ENCODE peak calls at places on chromosomes 4 and X, in five cellular contexts. H is IMR-90, S is neuronal stem cell, W is mesendoderm, Q is H9. N is an unnamed sample.

GRCh38 chr4:168639914-168640313 is 143.1 kb downstream of the PALLD start:
- DNase-seq in S (no peak), W (no peak), H (no peak), Q (no peak), N (no peak)

GRCh38 chr4:175373031-175373430 is 439.0 kb downstream of the GPM6A start:
- DNase-seq in H (peak), S (no peak), W (no peak), Q (no peak), N (no peak)

GRCh38 chrX:20479896-20480295 is 213.2 kb upstream of the RPS6KA3 start:
- DNase-seq in W (no peak), H (no peak), S (no peak), Q (no peak), N (no peak)

GRCh38 chrX:353566-354535 is 32.9 kb downstream of the PPP2R3B start:
- DNase-seq in W (no peak), Q (no peak), S (no peak), H (no peak), N (no peak)

GRCh38 chr4:134622194-134622593 is 420.6 kb upstream of the PABPC4L start:
- DNase-seq in S (no peak), H (no peak), W (no peak), Q (no peak), N (no peak)

GRCh38 chrX:45850197-45850774 is 649.6 kb upstream of the DIPK2B start:
- DNase-seq in Q (peak), W (peak), H (no peak), S (no peak), N (peak)

GRCh38 chrX:136251042-136251991 is at the start of gene MAP7D3:
- DNase-seq in S (peak), Q (peak), W (peak), H (peak), N (peak)

GRCh38 chrX:130264573-130264972 is 4.1 kb downstream of the ZNF280C start:
- DNase-seq in Q (no peak), S (no peak), H (peak), W (no peak), N (no peak)

GRCh38 chrX:130704053-130705038 is 198.7 kb downstream of the ENOX2 start:
- DNase-seq in W (no peak), H (peak), S (no peak), Q (no peak), N (no peak)

GRCh38 chr4:133565379-133565778 is 416.3 kb downstream of the PCDH10 start:
- DNase-seq in W (no peak), S (no peak), Q (no peak), H (peak), N (no peak)

GRCh38 chrX:101658661-101659477 is 781 bp downstream of the ARMCX2 start:
- DNase-seq in H (peak), W (peak), Q (peak), S (peak), N (no peak)

GRCh38 chr4:110636231-110636676 is 13.4 kb upstream of the PITX2 start:
- DNase-seq in H (no peak), S (no peak), Q (no peak), W (peak), N (no peak)

GRCh38 chr4:89298160-89298559 is 9.4 kb downstream of the GPRIN3 start:
- DNase-seq in W (no peak), Q (no peak), S (no peak), H (no peak), N (no peak)

GRCh38 chr4:24395937-24396336 is 188.4 kb downstream of the DHX15 start:
- DNase-seq in H (no peak), W (no peak), Q (peak), S (no peak), N (peak)

GRCh38 chr4:138178566-138178965 is 63.6 kb downstream of the SLC7A11 start:
- DNase-seq in S (no peak), W (no peak), Q (no peak), H (peak), N (no peak)

GRCh38 chrX:50813843-50814661 is at the start of gene SHROOM4:
- DNase-seq in Q (peak), W (peak), S (peak), H (peak), N (peak)

GRCh38 chr4:41057456-41057855 is 156.9 kb downstream of the APBB2 start:
- DNase-seq in H (peak), W (no peak), Q (no peak), S (no peak), N (no peak)

GRCh38 chr4:176261481-176261880 is 7.5 kb downstream of the ASB5 start:
- DNase-seq in W (no peak), Q (no peak), H (peak), S (no peak), N (peak)

GRCh38 chr4:170242471-170242870 is 152.7 kb upstream of the AADAT start:
- DNase-seq in S (no peak), H (no peak), W (no peak), Q (no peak), N (no peak)

GRCh38 chr4:173318648-173319211 is 15.4 kb downstream of the HMGB2 start:
- DNase-seq in Q (no peak), S (no peak), W (peak), H (peak), N (no peak)

GRCh38 chr4:73831569-73831968 is 4.9 kb upstream of the CXCL6 start:
- DNase-seq in W (no peak), Q (no peak), H (no peak), S (no peak), N (no peak)

GRCh38 chrX:24372021-24372763 is 11.8 kb downstream of the SUPT20HL1 start:
- DNase-seq in W (peak), S (peak), H (no peak), Q (no peak), N (no peak)

GRCh38 chr4:106315476-106315967 is 487 bp downstream of the TBCK start:
- DNase-seq in W (no peak), Q (no peak), H (peak), S (no peak), N (peak)

GRCh38 chr4:65401083-65401482 is 269.2 kb downstream of the EPHA5 start:
- DNase-seq in Q (no peak), W (no peak), S (no peak), H (no peak), N (no peak)

GRCh38 chrX:81900522-81900921 is 698.6 kb downstream of the SH3BGRL start:
- DNase-seq in H (no peak), W (no peak), S (no peak), Q (no peak), N (no peak)

GRCh38 chrX:106692425-106693075 is 34.0 kb upstream of the RNF128 start:
- DNase-seq in Q (no peak), H (no peak), S (no peak), W (no peak), N (no peak)

GRCh38 chr4:138979742-138980141 is 35.8 kb upstream of the NOCT start:
- DNase-seq in W (no peak), H (no peak), S (no peak), Q (no peak), N (no peak)

GRCh38 chrX:150903110-150903508 is 4.6 kb upstream of the CD99L2 start:
- DNase-seq in W (peak), S (no peak), Q (peak), H (no peak), N (no peak)

GRCh38 chr4:120829113-120829831 is 93.3 kb downstream of the PRDM5 start:
- DNase-seq in W (no peak), H (peak), Q (no peak), S (no peak), N (no peak)

GRCh38 chr4:145920205-145920604 is 18.4 kb downstream of the ZNF827 start:
- DNase-seq in H (peak), Q (no peak), S (no peak), W (no peak), N (no peak)

GRCh38 chr4:64713256-64713840 is 304.1 kb upstream of the TECRL start:
- DNase-seq in Q (no peak), W (peak), S (no peak), H (peak), N (no peak)

GRCh38 chr4:98749206-98749605 is 90.8 kb upstream of the TSPAN5 start:
- DNase-seq in H (no peak), S (no peak), W (no peak), Q (no peak), N (no peak)

GRCh38 chrX:153723351-153724251 is 586 bp downstream of the BCAP31 start:
- DNase-seq in Q (peak), S (peak), W (peak), H (peak), N (no peak)

GRCh38 chrX:153725039-153725831 is 579 bp downstream of the ABCD1 start:
- DNase-seq in W (peak), Q (no peak), S (no peak), H (no peak), N (peak)

GRCh38 chrX:153722704-153723350 is 1.4 kb downstream of the BCAP31 start:
- DNase-seq in H (no peak), S (no peak), W (no peak), Q (no peak), N (peak)

GRCh38 chrX:153725832-153726285 is 1.2 kb downstream of the ABCD1 start:
- DNase-seq in S (no peak), H (no peak), Q (no peak), W (no peak), N (no peak)

GRCh38 chrX:153724252-153725038 is at the start of the genes ABCD1 and BCAP31:
- DNase-seq in Q (peak), H (peak), S (peak), W (peak), N (peak)
- H3K18ac ChIP-seq in Q (peak), H (no peak), S (peak), W (peak), N (peak)

GRCh38 chrX:13200398-13200797 is 119.5 kb downstream of the ATXN3L start:
- DNase-seq in S (no peak), W (no peak), Q (no peak), H (no peak), N (no peak)
- H3K18ac ChIP-seq in S (no peak), W (no peak), Q (no peak), H (no peak), N (no peak)

DNA sequence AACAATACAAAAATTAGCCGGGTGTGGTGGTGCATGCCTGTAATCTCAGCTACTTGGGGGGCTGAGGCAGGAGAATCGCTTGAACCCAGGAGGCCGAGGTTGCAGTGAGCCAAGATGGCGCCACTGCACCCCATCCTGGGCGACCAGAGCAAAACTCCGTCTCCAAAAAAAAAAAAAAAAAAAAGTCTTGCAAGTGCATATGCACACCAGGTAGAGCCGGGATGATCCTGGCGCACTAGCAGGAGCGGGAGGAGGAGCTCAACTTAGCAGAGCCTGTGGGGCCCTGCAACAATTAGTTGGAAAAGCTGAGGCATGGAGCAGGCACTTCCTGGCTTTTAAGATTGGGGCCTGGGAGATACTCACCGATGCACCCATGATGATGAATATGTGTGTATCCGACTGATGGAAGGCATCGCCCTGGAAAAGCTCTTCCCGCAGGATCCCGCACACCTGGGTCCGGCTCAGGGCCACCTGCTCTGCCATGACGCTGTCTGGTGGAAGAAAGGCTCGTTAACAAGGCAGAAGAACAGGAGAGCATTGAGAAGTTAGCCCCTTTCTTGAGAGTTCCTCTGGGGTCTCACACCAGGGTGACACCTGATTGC is 872 bp downstream of the G6PD start:
- DNase-seq in Q (no peak), H (no peak), W (no peak), S (no peak), N (no peak)
- H3K18ac ChIP-seq in Q (no peak), H (no peak), W (no peak), S (no peak), N (no peak)

DNA sequence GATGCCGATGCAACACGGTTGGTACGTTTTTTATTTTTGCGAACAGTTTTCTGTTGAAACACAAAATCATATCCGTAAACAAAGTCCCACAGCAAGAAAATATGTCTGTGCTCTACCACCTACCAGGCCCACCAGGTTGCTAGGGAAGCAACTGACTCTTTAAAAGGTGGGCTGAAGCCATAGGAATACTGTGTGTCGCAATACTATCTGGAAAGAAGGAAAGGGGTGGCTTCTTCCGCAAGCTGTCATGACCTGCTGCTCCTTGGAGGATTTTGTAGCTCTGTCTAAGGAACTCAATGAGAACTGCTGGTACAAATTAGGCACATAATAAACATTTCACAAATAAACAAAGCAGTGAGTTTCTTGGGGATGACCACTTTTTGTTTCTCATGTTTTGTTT is 46.5 kb downstream of the BEND2 start:
- DNase-seq in W (no peak), Q (no peak), S (no peak), H (no peak), N (no peak)
- H3K18ac ChIP-seq in W (no peak), Q (no peak), S (no peak), H (no peak), N (no peak)